ENCODE peak calls at places on chromosomes 1 and 21, in five cellular contexts. F is HCT116, H is T47D, G is HepG2, R is K562. E is an unnamed sample.

GRCh38 chr1:150159550-150159949 is 9.8 kb downstream of the PLEKHO1 start:
- DNase-seq in F (no peak), H (no peak), G (no peak), R (no peak), E (no peak)

GRCh38 chr1:91851130-91852010 is 34.6 kb downstream of the TGFBR3 start:
- DNase-seq in F (no peak), H (peak; percentile 19), G (no peak), R (no peak), E (peak; percentile 8)

GRCh38 chr1:162391790-162392563 is 10.4 kb downstream of the C1orf226 start:
- DNase-seq in F (peak; percentile 42), H (peak; percentile 68), G (peak; percentile 28), R (peak; percentile 63), E (peak; percentile 54)

GRCh38 chr1:6358144-6358624 is 35.4 kb downstream of the ACOT7 start:
- DNase-seq in F (no peak), H (no peak), G (no peak), R (no peak), E (no peak)

GRCh38 chr1:35718492-35719336 is at the start of gene C1orf216:
- DNase-seq in F (peak; percentile 18), H (peak; percentile 38), G (no peak), R (peak; percentile 94), E (peak; percentile 90)

GRCh38 chr1:42006836-42007235 is 88.1 kb upstream of the HIVEP3 start:
- DNase-seq in F (no peak), H (no peak), G (no peak), R (no peak), E (no peak)

GRCh38 chr1:107122241-107122640 is 18.6 kb upstream of the NTNG1 start:
- DNase-seq in F (no peak), H (no peak), G (no peak), R (no peak), E (no peak)

GRCh38 chr1:156641761-156642264 is at the start of gene BCAN:
- DNase-seq in F (no peak), H (no peak), G (no peak), R (peak; percentile 55), E (peak; percentile 86)

GRCh38 chr1:21781971-21782867 is 730 bp downstream of the USP48 start:
- DNase-seq in F (no peak), H (peak; percentile 67), G (peak; percentile 50), R (peak; percentile 25), E (peak; percentile 54)

GRCh38 chr1:34688358-34688757 is 66.5 kb upstream of the GJB5 start:
- DNase-seq in F (no peak), H (no peak), G (peak; percentile 22), R (no peak), E (no peak)

GRCh38 chr21:27796106-27796505 is 829.2 kb upstream of the ADAMTS5 start:
- DNase-seq in F (no peak), H (no peak), G (no peak), R (no peak), E (peak; percentile 40)

GRCh38 chr1:53334312-53334711 is 6.4 kb upstream of the LRP8 start:
- DNase-seq in F (no peak), H (no peak), G (no peak), R (no peak), E (no peak)

GRCh38 chr21:27802816-27803475 is 836.1 kb upstream of the ADAMTS5 start:
- DNase-seq in F (no peak), H (peak; percentile 67), G (no peak), R (peak; percentile 36), E (peak; percentile 27)

GRCh38 chr1:201181726-201182125 is 8.9 kb upstream of the IGFN1 start:
- DNase-seq in F (no peak), H (no peak), G (no peak), R (no peak), E (no peak)

GRCh38 chr21:15204140-15204774 is 139.5 kb upstream of the NRIP1 start:
- DNase-seq in F (no peak), H (no peak), G (no peak), R (no peak), E (no peak)

GRCh38 chr1:95116666-95117206 is 419 bp upstream of the TLCD4 start:
- DNase-seq in F (peak; percentile 57), H (peak; percentile 84), G (peak; percentile 77), R (peak; percentile 64), E (peak; percentile 83)

GRCh38 chr1:224542783-224543440 is 73.2 kb upstream of the CNIH3 start:
- DNase-seq in F (peak; percentile 84), H (no peak), G (peak; percentile 68), R (peak; percentile 19), E (no peak)

GRCh38 chr1:15916417-15916816 is 59.5 kb downstream of the ZBTB17 start:
- DNase-seq in F (no peak), H (no peak), G (no peak), R (no peak), E (no peak)

GRCh38 chr21:42456457-42456856 is 39.6 kb downstream of the RSPH1 start:
- DNase-seq in F (no peak), H (no peak), G (no peak), R (no peak), E (no peak)

GRCh38 chr1:118991448-118991847 is 3.3 kb upstream of the TBX15 start:
- DNase-seq in F (no peak), H (no peak), G (no peak), R (no peak), E (no peak)

GRCh38 chr1:40392206-40392605 is 18.7 kb downstream of the SMAP2 start:
- DNase-seq in F (no peak), H (no peak), G (no peak), R (no peak), E (no peak)

GRCh38 chr1:24042375-24042774 is 62.2 kb upstream of the SRSF10 start:
- DNase-seq in F (no peak), H (no peak), G (no peak), R (no peak), E (no peak)

GRCh38 chr1:51989582-51990477 is 670 bp downstream of the RAB3B start:
- DNase-seq in F (no peak), H (no peak), G (no peak), R (peak; percentile 22), E (no peak)

GRCh38 chr1:32094721-32095521 is 12.9 kb upstream of the KPNA6 start:
- DNase-seq in F (no peak), H (no peak), G (no peak), R (no peak), E (no peak)

GRCh38 chr1:69421286-69421685 is 146.4 kb upstream of the LRRC7 start:
- DNase-seq in F (no peak), H (no peak), G (no peak), R (no peak), E (no peak)

GRCh38 chr1:225763815-225764548 is 13.6 kb upstream of the SRP9 start:
- DNase-seq in F (no peak), H (no peak), G (no peak), R (no peak), E (no peak)
- TF ChIP-seq JUND in F (no peak), H (no peak), G (no peak), R (no peak), E (peak; percentile 56)

DNA sequence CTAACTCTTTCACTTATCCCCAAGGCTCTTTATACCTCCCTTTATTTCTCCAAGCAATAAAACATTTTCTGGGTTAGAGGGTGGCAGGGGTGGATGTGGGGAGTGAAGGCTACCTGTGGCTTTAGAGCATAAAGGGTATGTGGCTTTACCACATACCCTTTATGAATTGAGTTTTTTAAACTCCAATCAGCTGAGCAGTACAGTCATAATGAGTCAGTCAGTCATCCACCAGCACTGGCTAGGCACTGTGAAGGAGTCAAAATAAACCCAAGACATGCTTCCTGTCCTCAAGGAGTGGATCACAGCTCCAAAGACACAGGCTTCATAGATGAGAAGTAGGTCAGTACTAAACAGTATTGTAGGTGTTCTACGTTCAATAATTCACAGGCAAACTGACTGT is 2.6 kb upstream of the TDRD10 start:
- DNase-seq in F (no peak), H (no peak), G (no peak), R (no peak), E (no peak)
- TF ChIP-seq JUND in F (peak; percentile 51), H (no peak), G (no peak), R (no peak), E (no peak)

GRCh38 chr21:45283611-45284455 is 3.9 kb downstream of the POFUT2 start:
- DNase-seq in F (no peak), H (no peak), G (no peak), R (no peak), E (no peak)
- TF ChIP-seq JUND in F (no peak), H (no peak), G (no peak), R (no peak), E (no peak)

DNA sequence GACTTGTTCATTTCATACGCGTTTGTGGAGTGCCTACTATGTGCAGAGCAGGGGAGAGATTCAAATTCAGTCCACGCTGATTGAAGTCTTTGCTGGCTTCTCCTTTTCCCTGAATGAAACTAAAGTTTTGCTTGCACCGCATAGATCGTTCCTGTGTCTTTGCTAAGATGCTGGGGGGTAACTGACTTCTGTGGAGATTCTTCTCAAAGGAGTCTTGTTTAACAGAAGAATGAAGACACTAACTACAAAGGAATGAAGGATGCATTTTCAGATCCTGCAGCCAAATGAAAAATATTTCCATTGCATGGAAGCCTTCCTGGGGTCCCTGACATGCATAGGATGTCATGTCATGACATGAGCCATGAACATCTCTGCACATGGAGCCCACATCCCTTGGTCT is 26.9 kb upstream of the H6PD start:
- DNase-seq in F (no peak), H (no peak), G (no peak), R (no peak), E (no peak)
- TF ChIP-seq JUND in F (no peak), H (no peak), G (no peak), R (no peak), E (no peak)

DNA sequence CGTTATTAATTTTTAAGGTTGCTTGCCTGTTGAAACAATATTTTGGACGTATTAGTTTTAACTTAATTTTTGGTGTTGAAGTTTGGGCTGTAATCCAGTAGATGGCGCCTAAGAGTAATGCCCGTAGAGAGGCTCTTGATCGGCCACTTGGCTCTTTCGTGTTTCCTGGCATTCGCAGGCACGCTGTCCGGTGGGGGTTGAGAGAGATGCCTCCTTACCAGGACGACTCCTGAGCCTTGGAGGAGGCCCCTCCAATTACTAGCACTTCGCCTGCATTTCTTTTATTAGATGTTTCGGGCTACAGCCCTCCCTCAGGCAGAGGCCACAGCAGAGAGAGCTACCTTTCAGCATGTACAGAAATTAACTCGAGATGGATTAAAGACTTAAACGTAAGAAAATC is 12.0 kb downstream of the OR2M4 start:
- DNase-seq in F (no peak), H (peak; percentile 73), G (peak; percentile 12), R (peak; percentile 25), E (peak; percentile 32)
- TF ChIP-seq JUND in F (no peak), H (no peak), G (no peak), R (no peak), E (no peak)